ENCODE peak calls at places on chromosomes 3 and 15, in seven cellular contexts. P, I, L, T, M, R and V are unnamed samples.

GRCh38 chr15:32716960-32717289 is 879 bp upstream of the GREM1 start:
- DNase-seq in T (no peak), R (no peak), P (no peak), I (no peak), M (no peak), L (no peak), V (no peak)

GRCh38 chr3:120497318-120497717 is 46.5 kb upstream of the FSTL1 start:
- DNase-seq in P (peak), T (no peak), R (no peak), I (no peak), L (no peak), M (no peak), V (peak)

GRCh38 chr3:130826516-130826915 is 67.4 kb upstream of the ATP2C1 start:
- DNase-seq in R (no peak), L (no peak), P (no peak), T (no peak), M (no peak), I (no peak), V (peak)

GRCh38 chr3:102189564-102190339 is 245.1 kb upstream of the ZPLD1 start:
- DNase-seq in R (no peak), L (no peak), M (no peak), P (no peak), I (no peak), T (no peak), V (peak)

GRCh38 chr15:84572231-84572630 is 28.6 kb upstream of the ZSCAN2 start:
- DNase-seq in M (no peak), T (no peak), I (no peak), L (no peak), R (no peak), P (no peak), V (no peak)

GRCh38 chr15:77528290-77528967 is 104.3 kb downstream of the LINGO1 start:
- DNase-seq in R (no peak), T (no peak), L (no peak), I (no peak), M (no peak), P (no peak), V (no peak)

GRCh38 chr3:29240248-29240647 is 40.6 kb upstream of the RBMS3 start:
- DNase-seq in I (no peak), P (peak), M (no peak), L (no peak), R (peak), T (no peak), V (peak)

GRCh38 chr3:181886676-181887075 is 175.0 kb downstream of the SOX2 start:
- DNase-seq in P (no peak), R (no peak), T (no peak), L (no peak), M (peak), I (no peak), V (peak)

GRCh38 chr15:84810073-84810840 is 6.9 kb upstream of the ALPK3 start:
- DNase-seq in M (no peak), T (peak), I (no peak), L (no peak), R (no peak), P (no peak), V (no peak)

GRCh38 chr3:48215876-48216275 is 7.4 kb upstream of the CAMP start:
- DNase-seq in M (no peak), L (no peak), I (no peak), T (peak), R (no peak), P (peak), V (no peak)

GRCh38 chr3:73365756-73366397 is 258.9 kb downstream of the PDZRN3 start:
- DNase-seq in R (no peak), T (peak), P (peak), M (peak), I (no peak), L (no peak), V (no peak)

GRCh38 chr3:39222462-39222861 is 30.1 kb upstream of the XIRP1 start:
- DNase-seq in T (no peak), R (no peak), M (no peak), P (no peak), I (no peak), L (no peak), V (no peak)

GRCh38 chr3:167952969-167953368 is 142.8 kb downstream of the GOLIM4 start:
- DNase-seq in P (no peak), R (no peak), L (no peak), T (no peak), I (no peak), M (no peak), V (no peak)

GRCh38 chr3:41508063-41508696 is 308.9 kb downstream of the CTNNB1 start:
- DNase-seq in R (no peak), T (no peak), I (no peak), P (no peak), M (no peak), L (no peak), V (peak)

GRCh38 chr3:126936853-126937395 is 46.0 kb upstream of the PLXNA1 start:
- DNase-seq in P (peak), R (no peak), L (no peak), M (no peak), T (no peak), I (no peak), V (no peak)

GRCh38 chr3:150495149-150495548 is 51.1 kb downstream of the SERP1 start:
- DNase-seq in L (no peak), I (no peak), R (peak), T (no peak), M (no peak), P (no peak), V (no peak)

GRCh38 chr3:88828466-88828865 is 279.0 kb upstream of the EPHA3 start:
- DNase-seq in M (no peak), P (no peak), L (no peak), R (no peak), I (no peak), T (no peak), V (no peak)

GRCh38 chr3:15973930-15974329 is 176.2 kb upstream of the ANKRD28 start:
- DNase-seq in T (no peak), M (no peak), P (no peak), R (peak), I (no peak), L (no peak), V (no peak)

GRCh38 chr3:78519281-78519680 is 1248.5 kb downstream of the ROBO1 start:
- DNase-seq in I (no peak), P (peak), M (no peak), L (no peak), R (no peak), T (no peak), V (no peak)

GRCh38 chr3:161796780-161797179 is 300.2 kb downstream of the OTOL1 start:
- DNase-seq in M (no peak), I (no peak), T (no peak), L (no peak), P (peak), R (no peak), V (no peak)

GRCh38 chr15:58159827-58160386 is 21.7 kb downstream of the AQP9 start:
- DNase-seq in M (no peak), R (no peak), I (no peak), T (no peak), P (no peak), L (no peak), V (no peak)

GRCh38 chr3:193641376-193641775 is 48.4 kb downstream of the OPA1 start:
- DNase-seq in I (no peak), P (no peak), R (no peak), L (no peak), M (no peak), T (no peak), V (no peak)

GRCh38 chr3:66021731-66022131 is 17.0 kb downstream of the MAGI1 start:
- DNase-seq in I (peak), L (no peak), M (no peak), R (no peak), T (no peak), P (no peak), V (peak)
- H3K4me3 ChIP-seq in I (peak), L (no peak), M (no peak), R (no peak), T (no peak), P (no peak), V (peak)

GRCh38 chr3:49567406-49567805 is 13.1 kb downstream of the BSN start:
- DNase-seq in M (no peak), I (no peak), R (no peak), L (no peak), P (no peak), T (no peak), V (peak)

GRCh38 chr3:49563766-49564165 is 9.5 kb downstream of the BSN start:
- DNase-seq in I (no peak), R (no peak), L (no peak), P (no peak), M (no peak), T (no peak), V (no peak)

GRCh38 chr3:49566312-49566711 is 12.0 kb downstream of the BSN start:
- DNase-seq in P (no peak), T (no peak), L (no peak), M (no peak), I (no peak), R (peak), V (no peak)

GRCh38 chr3:49568965-49569364 is 14.7 kb downstream of the BSN start:
- DNase-seq in T (no peak), M (no peak), R (no peak), I (no peak), L (no peak), P (no peak), V (no peak)

GRCh38 chr3:49563040-49563578 is 8.8 kb downstream of the BSN start:
- DNase-seq in I (no peak), L (no peak), P (no peak), T (no peak), R (no peak), M (no peak), V (no peak)
- TF ChIP-seq CTCF in I (no peak), L (no peak), P (no peak), T (no peak), R (no peak), M (no peak), V (peak)

DNA sequence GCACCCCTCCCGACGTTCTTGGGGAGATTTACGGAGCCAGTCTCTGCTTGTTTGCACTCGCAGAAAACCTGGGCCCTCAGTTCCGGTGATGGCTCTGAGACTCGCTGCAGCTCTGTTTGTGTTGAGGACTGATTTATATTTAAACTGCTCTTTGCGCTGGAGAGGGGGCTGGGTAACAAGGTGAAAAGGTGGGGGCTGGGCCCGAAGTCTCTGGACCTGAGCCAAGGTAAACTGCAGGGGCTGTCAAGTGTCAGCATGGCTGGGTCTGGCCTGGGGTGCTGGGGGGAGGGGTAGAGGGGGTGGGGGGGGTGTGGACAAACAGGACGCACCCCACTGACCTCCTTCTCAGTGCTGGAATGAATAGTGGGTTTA is 643 bp upstream of the SLCO2A1 start:
- DNase-seq in T (no peak), P (no peak), R (no peak), M (no peak), I (no peak), L (peak), V (no peak)
- H3K4me3 ChIP-seq in T (peak), P (peak), R (no peak), M (no peak), I (peak), L (peak), V (no peak)

DNA sequence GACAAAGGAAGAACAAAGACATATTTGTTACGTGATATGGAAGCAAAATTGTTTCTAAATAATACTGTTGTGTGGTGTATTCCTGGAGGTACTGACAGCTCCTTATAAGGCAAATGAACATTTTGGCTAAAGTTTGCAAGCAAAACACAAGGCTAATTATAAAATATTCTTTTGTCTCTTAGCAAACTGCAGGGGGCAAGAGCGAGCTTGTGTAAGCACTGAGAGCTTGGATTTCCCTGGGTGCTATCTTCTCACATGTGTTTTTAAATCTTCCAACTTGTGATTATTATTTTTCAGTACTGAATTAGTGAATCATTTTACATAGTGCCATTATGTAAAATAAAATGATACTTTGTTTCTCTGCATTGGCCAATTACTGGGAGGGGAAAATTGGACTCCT is 611.4 kb downstream of the AGBL1 start:
- DNase-seq in P (no peak), I (no peak), L (no peak), M (no peak), T (no peak), R (peak), V (no peak)
- TF ChIP-seq CTCF in P (no peak), I (no peak), L (no peak), M (no peak), T (peak), R (no peak), V (peak)